ENCODE peak calls at places on chromosomes 4 and X, in eight cellular contexts. One of them, this sample, is unnamed.

GRCh38 chr4:127124919-127125318 is 507.8 kb upstream of the INTU start:
- DNase-seq in fibroblast of mammary gland: peak; percentile 22
- DNase-seq in naive thymus-derived CD4-positive, alpha-beta T cell: no peak
- DNase-seq in astrocyte of the spinal cord: peak; percentile 36
- DNase-seq in NCI-H748 treated with DMSO at 0.1 percent for 48 hours: no peak
- DNase-seq in foreskin keratinocyte: peak; percentile 20
- DNase-seq in activated CD4-positive, alpha-beta T cell treated with anti-CD3 and anti-CD28 coated beads, Interleukin-2, amount 50 U/mL, for 1 hour: no peak
- DNase-seq in amygdala: no peak
- DNase-seq in this sample: peak; percentile 40

GRCh38 chr4:127309360-127310095 is 323.2 kb upstream of the INTU start:
- DNase-seq in naive thymus-derived CD4-positive, alpha-beta T cell: no peak
- DNase-seq in activated CD4-positive, alpha-beta T cell treated with anti-CD3 and anti-CD28 coated beads, Interleukin-2, amount 50 U/mL, for 1 hour: no peak
- DNase-seq in fibroblast of mammary gland: peak; percentile 88
- DNase-seq in astrocyte of the spinal cord: peak; percentile 64
- DNase-seq in NCI-H748 treated with DMSO at 0.1 percent for 48 hours: no peak
- DNase-seq in foreskin keratinocyte: peak; percentile 9
- DNase-seq in amygdala: no peak
- DNase-seq in this sample: peak; percentile 43

GRCh38 chrX:112694062-112694461 is 14.3 kb upstream of the LHFPL1 start:
- DNase-seq in fibroblast of mammary gland: no peak
- DNase-seq in naive thymus-derived CD4-positive, alpha-beta T cell: no peak
- DNase-seq in NCI-H748 treated with DMSO at 0.1 percent for 48 hours: no peak
- DNase-seq in foreskin keratinocyte: no peak
- DNase-seq in activated CD4-positive, alpha-beta T cell treated with anti-CD3 and anti-CD28 coated beads, Interleukin-2, amount 50 U/mL, for 1 hour: no peak
- DNase-seq in amygdala: no peak
- DNase-seq in astrocyte of the spinal cord: no peak
- DNase-seq in this sample: no peak

GRCh38 chr4:77052352-77052751 is 23.4 kb downstream of the CCNI start:
- DNase-seq in activated CD4-positive, alpha-beta T cell treated with anti-CD3 and anti-CD28 coated beads, Interleukin-2, amount 50 U/mL, for 1 hour: peak; percentile 68
- DNase-seq in NCI-H748 treated with DMSO at 0.1 percent for 48 hours: peak; percentile 8
- DNase-seq in naive thymus-derived CD4-positive, alpha-beta T cell: peak; percentile 39
- DNase-seq in fibroblast of mammary gland: peak; percentile 59
- DNase-seq in amygdala: no peak
- DNase-seq in foreskin keratinocyte: no peak
- DNase-seq in astrocyte of the spinal cord: no peak
- DNase-seq in this sample: peak; percentile 71

GRCh38 chr4:86870442-86871069 is 21.4 kb upstream of the SLC10A6 start:
- DNase-seq in fibroblast of mammary gland: no peak
- DNase-seq in foreskin keratinocyte: no peak
- DNase-seq in astrocyte of the spinal cord: no peak
- DNase-seq in naive thymus-derived CD4-positive, alpha-beta T cell: no peak
- DNase-seq in amygdala: no peak
- DNase-seq in activated CD4-positive, alpha-beta T cell treated with anti-CD3 and anti-CD28 coated beads, Interleukin-2, amount 50 U/mL, for 1 hour: no peak
- DNase-seq in NCI-H748 treated with DMSO at 0.1 percent for 48 hours: no peak
- DNase-seq in this sample: no peak

GRCh38 chrX:135535077-135535630 is 14.7 kb downstream of the INTS6L start:
- DNase-seq in NCI-H748 treated with DMSO at 0.1 percent for 48 hours: no peak
- DNase-seq in astrocyte of the spinal cord: no peak
- DNase-seq in activated CD4-positive, alpha-beta T cell treated with anti-CD3 and anti-CD28 coated beads, Interleukin-2, amount 50 U/mL, for 1 hour: no peak
- DNase-seq in naive thymus-derived CD4-positive, alpha-beta T cell: no peak
- DNase-seq in fibroblast of mammary gland: no peak
- DNase-seq in foreskin keratinocyte: peak; percentile 53
- DNase-seq in amygdala: no peak
- DNase-seq in this sample: no peak

GRCh38 chrX:72003811-72004750 is 93.4 kb downstream of the NHSL2 start:
- DNase-seq in astrocyte of the spinal cord: peak; percentile 56
- DNase-seq in naive thymus-derived CD4-positive, alpha-beta T cell: no peak
- DNase-seq in activated CD4-positive, alpha-beta T cell treated with anti-CD3 and anti-CD28 coated beads, Interleukin-2, amount 50 U/mL, for 1 hour: no peak
- DNase-seq in amygdala: no peak
- DNase-seq in fibroblast of mammary gland: peak; percentile 74
- DNase-seq in foreskin keratinocyte: no peak
- DNase-seq in NCI-H748 treated with DMSO at 0.1 percent for 48 hours: no peak
- DNase-seq in this sample: peak; percentile 44

GRCh38 chr4:55029321-55029720 is 96.1 kb downstream of the KDR start:
- DNase-seq in astrocyte of the spinal cord: no peak
- DNase-seq in NCI-H748 treated with DMSO at 0.1 percent for 48 hours: no peak
- DNase-seq in activated CD4-positive, alpha-beta T cell treated with anti-CD3 and anti-CD28 coated beads, Interleukin-2, amount 50 U/mL, for 1 hour: no peak
- DNase-seq in fibroblast of mammary gland: no peak
- DNase-seq in foreskin keratinocyte: no peak
- DNase-seq in amygdala: no peak
- DNase-seq in naive thymus-derived CD4-positive, alpha-beta T cell: no peak
- DNase-seq in this sample: no peak

GRCh38 chr4:89640620-89641366 is 196.2 kb downstream of the SNCA start:
- DNase-seq in astrocyte of the spinal cord: peak; percentile 63
- DNase-seq in amygdala: no peak
- DNase-seq in fibroblast of mammary gland: peak; percentile 64
- DNase-seq in foreskin keratinocyte: peak; percentile 24
- DNase-seq in activated CD4-positive, alpha-beta T cell treated with anti-CD3 and anti-CD28 coated beads, Interleukin-2, amount 50 U/mL, for 1 hour: no peak
- DNase-seq in NCI-H748 treated with DMSO at 0.1 percent for 48 hours: no peak
- DNase-seq in naive thymus-derived CD4-positive, alpha-beta T cell: no peak
- DNase-seq in this sample: peak; percentile 82

GRCh38 chr4:83043801-83044407 is 8.9 kb downstream of the COPS4 start:
- DNase-seq in astrocyte of the spinal cord: no peak
- DNase-seq in naive thymus-derived CD4-positive, alpha-beta T cell: no peak
- DNase-seq in foreskin keratinocyte: peak; percentile 76
- DNase-seq in amygdala: no peak
- DNase-seq in fibroblast of mammary gland: peak; percentile 79
- DNase-seq in NCI-H748 treated with DMSO at 0.1 percent for 48 hours: no peak
- DNase-seq in activated CD4-positive, alpha-beta T cell treated with anti-CD3 and anti-CD28 coated beads, Interleukin-2, amount 50 U/mL, for 1 hour: no peak
- DNase-seq in this sample: peak; percentile 89

GRCh38 chr4:142743071-142743825 is 102.9 kb downstream of the INPP4B start:
- DNase-seq in fibroblast of mammary gland: peak; percentile 34
- DNase-seq in amygdala: no peak
- DNase-seq in activated CD4-positive, alpha-beta T cell treated with anti-CD3 and anti-CD28 coated beads, Interleukin-2, amount 50 U/mL, for 1 hour: no peak
- DNase-seq in astrocyte of the spinal cord: peak; percentile 42
- DNase-seq in foreskin keratinocyte: peak; percentile 29
- DNase-seq in NCI-H748 treated with DMSO at 0.1 percent for 48 hours: no peak
- DNase-seq in naive thymus-derived CD4-positive, alpha-beta T cell: no peak
- DNase-seq in this sample: peak; percentile 56

GRCh38 chr4:118335316-118335715 is 17.5 kb downstream of the PRSS12 start:
- DNase-seq in amygdala: no peak
- DNase-seq in fibroblast of mammary gland: no peak
- DNase-seq in naive thymus-derived CD4-positive, alpha-beta T cell: no peak
- DNase-seq in NCI-H748 treated with DMSO at 0.1 percent for 48 hours: no peak
- DNase-seq in astrocyte of the spinal cord: no peak
- DNase-seq in foreskin keratinocyte: no peak
- DNase-seq in activated CD4-positive, alpha-beta T cell treated with anti-CD3 and anti-CD28 coated beads, Interleukin-2, amount 50 U/mL, for 1 hour: no peak
- DNase-seq in this sample: no peak

GRCh38 chr4:610411-611261 is 14.7 kb upstream of the PDE6B start:
- DNase-seq in amygdala: no peak
- DNase-seq in activated CD4-positive, alpha-beta T cell treated with anti-CD3 and anti-CD28 coated beads, Interleukin-2, amount 50 U/mL, for 1 hour: no peak
- DNase-seq in foreskin keratinocyte: peak; percentile 91
- DNase-seq in astrocyte of the spinal cord: peak; percentile 4
- DNase-seq in naive thymus-derived CD4-positive, alpha-beta T cell: no peak
- DNase-seq in fibroblast of mammary gland: peak; percentile 76
- DNase-seq in NCI-H748 treated with DMSO at 0.1 percent for 48 hours: no peak
- DNase-seq in this sample: peak; percentile 63

GRCh38 chrX:20267924-20268701 is 1.4 kb upstream of the RPS6KA3 start:
- DNase-seq in astrocyte of the spinal cord: peak; percentile 25
- DNase-seq in fibroblast of mammary gland: no peak
- DNase-seq in naive thymus-derived CD4-positive, alpha-beta T cell: peak; percentile 14
- DNase-seq in amygdala: peak; percentile 1
- DNase-seq in foreskin keratinocyte: no peak
- DNase-seq in activated CD4-positive, alpha-beta T cell treated with anti-CD3 and anti-CD28 coated beads, Interleukin-2, amount 50 U/mL, for 1 hour: peak; percentile 6
- DNase-seq in NCI-H748 treated with DMSO at 0.1 percent for 48 hours: no peak
- DNase-seq in this sample: no peak

GRCh38 chr4:155174668-155175067 is 33.8 kb upstream of the NPY2R start:
- DNase-seq in astrocyte of the spinal cord: no peak
- DNase-seq in fibroblast of mammary gland: no peak
- DNase-seq in foreskin keratinocyte: no peak
- DNase-seq in activated CD4-positive, alpha-beta T cell treated with anti-CD3 and anti-CD28 coated beads, Interleukin-2, amount 50 U/mL, for 1 hour: no peak
- DNase-seq in amygdala: no peak
- DNase-seq in NCI-H748 treated with DMSO at 0.1 percent for 48 hours: no peak
- DNase-seq in naive thymus-derived CD4-positive, alpha-beta T cell: no peak
- DNase-seq in this sample: no peak

GRCh38 chrX:11619426-11619825 is 46.3 kb downstream of the ARHGAP6 start:
- DNase-seq in naive thymus-derived CD4-positive, alpha-beta T cell: no peak
- DNase-seq in fibroblast of mammary gland: peak; percentile 84
- DNase-seq in amygdala: no peak
- DNase-seq in activated CD4-positive, alpha-beta T cell treated with anti-CD3 and anti-CD28 coated beads, Interleukin-2, amount 50 U/mL, for 1 hour: no peak
- DNase-seq in astrocyte of the spinal cord: no peak
- DNase-seq in foreskin keratinocyte: peak; percentile 17
- DNase-seq in NCI-H748 treated with DMSO at 0.1 percent for 48 hours: no peak
- DNase-seq in this sample: peak; percentile 52

GRCh38 chr4:2962614-2963184 is 507 bp downstream of the NOP14 start:
- DNase-seq in fibroblast of mammary gland: peak; percentile 54
- DNase-seq in amygdala: peak; percentile 57
- DNase-seq in astrocyte of the spinal cord: no peak
- DNase-seq in foreskin keratinocyte: peak; percentile 48
- DNase-seq in activated CD4-positive, alpha-beta T cell treated with anti-CD3 and anti-CD28 coated beads, Interleukin-2, amount 50 U/mL, for 1 hour: peak; percentile 22
- DNase-seq in naive thymus-derived CD4-positive, alpha-beta T cell: no peak
- DNase-seq in NCI-H748 treated with DMSO at 0.1 percent for 48 hours: no peak
- DNase-seq in this sample: peak; percentile 75

GRCh38 chrX:31298881-31299280 is 227.0 kb upstream of the FTHL17 start:
- DNase-seq in astrocyte of the spinal cord: no peak
- DNase-seq in amygdala: no peak
- DNase-seq in NCI-H748 treated with DMSO at 0.1 percent for 48 hours: no peak
- DNase-seq in fibroblast of mammary gland: no peak
- DNase-seq in foreskin keratinocyte: no peak
- DNase-seq in naive thymus-derived CD4-positive, alpha-beta T cell: no peak
- DNase-seq in activated CD4-positive, alpha-beta T cell treated with anti-CD3 and anti-CD28 coated beads, Interleukin-2, amount 50 U/mL, for 1 hour: no peak
- DNase-seq in this sample: no peak

GRCh38 chr4:152454398-152455011 is 81.4 kb downstream of the FBXW7 start:
- DNase-seq in fibroblast of mammary gland: peak; percentile 42
- DNase-seq in foreskin keratinocyte: no peak
- DNase-seq in activated CD4-positive, alpha-beta T cell treated with anti-CD3 and anti-CD28 coated beads, Interleukin-2, amount 50 U/mL, for 1 hour: no peak
- DNase-seq in naive thymus-derived CD4-positive, alpha-beta T cell: no peak
- DNase-seq in astrocyte of the spinal cord: peak; percentile 45
- DNase-seq in NCI-H748 treated with DMSO at 0.1 percent for 48 hours: peak; percentile 4
- DNase-seq in amygdala: no peak
- DNase-seq in this sample: peak; percentile 70

GRCh38 chrX:115582871-115583729 is 22.1 kb downstream of the PLS3 start:
- DNase-seq in naive thymus-derived CD4-positive, alpha-beta T cell: no peak
- DNase-seq in activated CD4-positive, alpha-beta T cell treated with anti-CD3 and anti-CD28 coated beads, Interleukin-2, amount 50 U/mL, for 1 hour: no peak
- DNase-seq in astrocyte of the spinal cord: no peak
- DNase-seq in NCI-H748 treated with DMSO at 0.1 percent for 48 hours: no peak
- DNase-seq in foreskin keratinocyte: no peak
- DNase-seq in fibroblast of mammary gland: peak; percentile 66
- DNase-seq in amygdala: no peak
- DNase-seq in this sample: peak; percentile 65

GRCh38 chr4:77819836-77820679 is 890 bp upstream of the CNOT6L start:
- DNase-seq in naive thymus-derived CD4-positive, alpha-beta T cell: peak; percentile 99
- DNase-seq in NCI-H748 treated with DMSO at 0.1 percent for 48 hours: peak; percentile 73
- DNase-seq in activated CD4-positive, alpha-beta T cell treated with anti-CD3 and anti-CD28 coated beads, Interleukin-2, amount 50 U/mL, for 1 hour: peak; percentile 94
- DNase-seq in foreskin keratinocyte: peak; percentile 84
- DNase-seq in astrocyte of the spinal cord: peak; percentile 84
- DNase-seq in amygdala: peak; percentile 90
- DNase-seq in fibroblast of mammary gland: peak; percentile 75
- DNase-seq in this sample: peak; percentile 95

GRCh38 chrX:130028196-130028595 is 45.8 kb downstream of the BCORL1 start:
- DNase-seq in foreskin keratinocyte: peak; percentile 3
- DNase-seq in fibroblast of mammary gland: peak; percentile 61
- DNase-seq in amygdala: no peak
- DNase-seq in NCI-H748 treated with DMSO at 0.1 percent for 48 hours: no peak
- DNase-seq in activated CD4-positive, alpha-beta T cell treated with anti-CD3 and anti-CD28 coated beads, Interleukin-2, amount 50 U/mL, for 1 hour: peak; percentile 56
- DNase-seq in naive thymus-derived CD4-positive, alpha-beta T cell: peak; percentile 34
- DNase-seq in astrocyte of the spinal cord: peak; percentile 20
- DNase-seq in this sample: peak; percentile 50

GRCh38 chr4:111748157-111748556 is 397.1 kb upstream of the FAM241A start:
- DNase-seq in activated CD4-positive, alpha-beta T cell treated with anti-CD3 and anti-CD28 coated beads, Interleukin-2, amount 50 U/mL, for 1 hour: no peak
- DNase-seq in NCI-H748 treated with DMSO at 0.1 percent for 48 hours: no peak
- DNase-seq in fibroblast of mammary gland: no peak
- DNase-seq in foreskin keratinocyte: no peak
- DNase-seq in amygdala: no peak
- DNase-seq in naive thymus-derived CD4-positive, alpha-beta T cell: no peak
- DNase-seq in astrocyte of the spinal cord: no peak
- DNase-seq in this sample: no peak

GRCh38 chr4:37770016-37770415 is 56.5 kb upstream of the PGM2 start:
- DNase-seq in amygdala: no peak
- DNase-seq in astrocyte of the spinal cord: peak; percentile 68
- DNase-seq in foreskin keratinocyte: no peak
- DNase-seq in fibroblast of mammary gland: peak; percentile 59
- DNase-seq in naive thymus-derived CD4-positive, alpha-beta T cell: no peak
- DNase-seq in NCI-H748 treated with DMSO at 0.1 percent for 48 hours: no peak
- DNase-seq in activated CD4-positive, alpha-beta T cell treated with anti-CD3 and anti-CD28 coated beads, Interleukin-2, amount 50 U/mL, for 1 hour: no peak
- DNase-seq in this sample: peak; percentile 77